ENCODE peak calls at places on chromosomes 4 and X, in five cellular contexts. D, R, E, Y and Z are unnamed samples.

GRCh38 chr4:184282251-184282713 is 64.6 kb upstream of the ENPP6 start:
- DNase-seq in E (peak), D (peak), R (peak), Y (no peak), Z (no peak)

GRCh38 chr4:89915151-89915550 is 20.5 kb downstream of the MMRN1 start:
- DNase-seq in E (no peak), D (no peak), Y (no peak), R (peak), Z (no peak)

GRCh38 chr4:42646999-42647541 is 9.8 kb downstream of the ATP8A1 start:
- DNase-seq in D (no peak), R (no peak), Y (no peak), E (no peak), Z (no peak)

GRCh38 chr4:186189656-186190055 is 1.7 kb upstream of the CYP4V2 start:
- DNase-seq in Y (no peak), D (peak), E (no peak), R (no peak), Z (no peak)

GRCh38 chr4:111187108-111187507 is 564.2 kb upstream of the PITX2 start:
- DNase-seq in R (peak), E (no peak), Y (no peak), D (no peak), Z (no peak)

GRCh38 chr4:154492288-154492687 is 689 bp upstream of the DCHS2 start:
- DNase-seq in D (no peak), Y (no peak), E (no peak), R (no peak), Z (no peak)

GRCh38 chr4:84938316-84938715 is 28.2 kb downstream of the WDFY3 start:
- DNase-seq in R (peak), E (no peak), Y (no peak), D (no peak), Z (no peak)

GRCh38 chr4:38764292-38764691 is 18.5 kb downstream of the TLR10 start:
- DNase-seq in R (no peak), D (no peak), Y (no peak), E (no peak), Z (no peak)

GRCh38 chr4:78661923-78662521 is 110.5 kb downstream of the ANXA3 start:
- DNase-seq in Y (peak), D (peak), R (peak), E (peak), Z (no peak)

GRCh38 chr4:124537971-124538370 is 174.6 kb downstream of the ANKRD50 start:
- DNase-seq in D (no peak), E (no peak), R (no peak), Y (no peak), Z (no peak)

GRCh38 chr4:106587558-106587957 is 219.0 kb upstream of the GIMD1 start:
- DNase-seq in R (peak), Y (no peak), E (no peak), D (peak), Z (no peak)

GRCh38 chrX:132023896-132024386 is 839 bp downstream of the STK26 start:
- DNase-seq in D (no peak), E (peak), Y (peak), R (peak), Z (no peak)

GRCh38 chr4:41517747-41518146 is 20.2 kb upstream of the LIMCH1 start:
- DNase-seq in D (no peak), Y (no peak), R (no peak), E (no peak), Z (no peak)

GRCh38 chr4:103719320-103720204 is at the start of gene TACR3:
- DNase-seq in D (peak), E (peak), R (no peak), Y (no peak), Z (no peak)

GRCh38 chr4:44313702-44314101 is 134.9 kb downstream of the KCTD8 start:
- DNase-seq in D (no peak), E (no peak), Y (no peak), R (no peak), Z (no peak)

GRCh38 chrX:29478336-29479069 is 736.9 kb upstream of the MAGEB2 start:
- DNase-seq in Y (peak), D (peak), E (peak), R (peak), Z (no peak)

GRCh38 chr4:126915999-126916625 is 716.6 kb upstream of the INTU start:
- DNase-seq in R (peak), D (no peak), Y (no peak), E (no peak), Z (no peak)

GRCh38 chr4:76251448-76252270 is at the start of gene FAM47E:
- DNase-seq in D (peak), E (peak), R (peak), Y (peak), Z (peak)

GRCh38 chr4:70761276-70761816 is 39.6 kb downstream of the RUFY3 start:
- DNase-seq in Y (no peak), E (no peak), D (no peak), R (no peak), Z (no peak)

GRCh38 chrX:153999359-154000037 is 20.2 kb downstream of the IRAK1 start:
- DNase-seq in Y (no peak), D (no peak), R (no peak), E (no peak), Z (no peak)

GRCh38 chrX:6149231-6149870 is 79.3 kb downstream of the NLGN4X start:
- DNase-seq in D (no peak), Y (no peak), E (no peak), R (no peak), Z (no peak)

DNA sequence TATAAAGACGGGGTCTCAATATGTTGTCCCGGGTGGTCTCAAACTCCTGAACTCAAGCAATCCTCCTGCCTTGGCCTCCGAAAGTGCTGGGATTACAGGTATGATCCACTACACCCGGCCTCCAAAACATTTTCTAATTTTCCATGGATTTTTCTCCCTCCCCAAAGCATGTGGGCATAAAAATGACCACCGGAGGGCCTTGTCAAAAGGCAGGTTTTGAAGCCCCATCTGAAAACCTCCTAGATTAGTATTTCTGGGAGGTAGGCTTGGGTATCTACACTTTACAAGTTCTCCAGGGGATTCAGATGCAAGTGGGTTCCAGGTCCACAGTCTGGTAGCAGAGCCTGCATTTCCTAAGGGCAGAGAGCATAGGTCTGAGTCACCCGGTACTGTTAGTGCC is 1.4 kb upstream of the GPR173 start:
- DNase-seq in R (peak), D (no peak), Y (no peak), E (no peak), Z (no peak)
- TF ChIP-seq CTCF in R (peak), D (no peak), Y (no peak), E (no peak), Z (peak)

GRCh38 chr4:74623041-74623440 is 171.3 kb downstream of the BTC start:
- DNase-seq in E (peak), R (peak), D (peak), Y (peak), Z (no peak)
- TF ChIP-seq CTCF in E (peak), R (peak), D (peak), Y (no peak), Z (peak)

DNA sequence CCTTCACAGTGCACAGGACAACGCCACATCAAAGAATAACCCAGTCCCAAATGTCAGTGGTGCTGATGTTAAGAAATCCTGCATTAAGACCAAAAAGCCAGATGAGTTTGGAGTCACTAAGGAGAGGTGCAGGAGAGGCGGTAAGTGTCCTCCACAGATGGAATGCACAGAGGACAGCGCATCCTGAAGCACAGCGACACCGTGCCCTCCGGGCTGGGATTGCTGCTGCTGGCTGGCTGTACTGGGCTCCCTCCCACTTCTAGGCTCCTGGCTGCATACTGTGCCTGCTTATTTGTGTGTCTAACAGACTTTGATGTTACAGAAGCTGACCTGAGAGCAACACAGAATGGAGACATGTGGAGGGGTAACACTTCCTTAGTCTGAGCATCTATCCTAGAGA is 325.6 kb upstream of the BOD1L1 start:
- DNase-seq in R (no peak), E (no peak), Y (no peak), D (no peak), Z (no peak)
- TF ChIP-seq CTCF in R (no peak), E (no peak), Y (no peak), D (no peak), Z (no peak)

GRCh38 chrX:57083143-57083542 is 38.2 kb downstream of the SPIN2B start:
- DNase-seq in R (no peak), Y (no peak), E (no peak), D (no peak), Z (no peak)
- TF ChIP-seq CTCF in R (no peak), Y (no peak), E (no peak), D (no peak), Z (no peak)

DNA sequence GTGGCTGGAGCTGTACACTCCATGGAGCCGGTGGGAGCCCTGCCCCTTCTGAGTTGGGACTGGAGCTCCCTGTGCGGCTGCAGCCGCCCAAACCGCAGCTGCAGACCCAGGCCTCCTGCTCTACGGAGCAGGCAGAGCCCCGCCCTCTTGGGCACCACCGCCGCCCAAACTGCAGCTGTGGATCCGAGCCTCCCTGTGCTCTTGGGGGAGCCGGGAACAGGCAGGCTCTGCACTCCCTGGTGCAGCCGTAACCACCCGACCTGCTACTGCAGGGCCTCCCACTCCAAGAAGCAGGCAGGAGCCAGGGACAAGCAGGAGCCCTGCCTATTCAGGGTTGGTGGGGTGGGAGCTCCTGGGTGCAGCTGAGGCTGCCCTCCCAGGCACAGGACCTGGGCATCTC is 237.5 kb upstream of the ATP6AP2 start:
- DNase-seq in Y (no peak), E (no peak), R (no peak), D (no peak), Z (no peak)
- TF ChIP-seq CTCF in Y (no peak), E (no peak), R (no peak), D (no peak), Z (no peak)

DNA sequence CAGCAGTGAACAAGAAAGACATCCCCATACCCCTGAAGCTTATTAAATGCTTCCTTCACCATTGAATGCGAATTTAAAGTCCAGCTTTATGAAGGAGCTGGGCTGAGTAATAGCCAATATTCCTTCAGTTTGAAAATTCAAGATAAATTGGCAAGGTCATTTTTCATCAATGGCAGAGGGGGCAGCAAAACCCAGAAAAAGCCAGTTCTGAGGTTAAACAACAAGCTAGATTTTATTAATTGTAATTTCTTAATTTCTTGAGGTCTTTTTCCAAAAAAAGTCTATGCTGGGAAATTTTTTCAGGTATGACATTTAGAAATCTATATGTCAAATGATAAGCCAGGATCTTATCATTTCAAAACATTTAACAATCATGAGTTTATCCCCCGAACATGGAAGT is 808.9 kb downstream of the RPA4 start:
- DNase-seq in R (no peak), D (no peak), E (no peak), Y (no peak), Z (no peak)
- TF ChIP-seq CTCF in R (no peak), D (no peak), E (no peak), Y (no peak), Z (no peak)

GRCh38 chrX:47200385-47201150 is 6.9 kb downstream of the UBA1 start:
- DNase-seq in E (no peak), R (peak), D (peak), Y (no peak), Z (no peak)
- TF ChIP-seq CTCF in E (no peak), R (peak), D (no peak), Y (no peak), Z (no peak)

DNA sequence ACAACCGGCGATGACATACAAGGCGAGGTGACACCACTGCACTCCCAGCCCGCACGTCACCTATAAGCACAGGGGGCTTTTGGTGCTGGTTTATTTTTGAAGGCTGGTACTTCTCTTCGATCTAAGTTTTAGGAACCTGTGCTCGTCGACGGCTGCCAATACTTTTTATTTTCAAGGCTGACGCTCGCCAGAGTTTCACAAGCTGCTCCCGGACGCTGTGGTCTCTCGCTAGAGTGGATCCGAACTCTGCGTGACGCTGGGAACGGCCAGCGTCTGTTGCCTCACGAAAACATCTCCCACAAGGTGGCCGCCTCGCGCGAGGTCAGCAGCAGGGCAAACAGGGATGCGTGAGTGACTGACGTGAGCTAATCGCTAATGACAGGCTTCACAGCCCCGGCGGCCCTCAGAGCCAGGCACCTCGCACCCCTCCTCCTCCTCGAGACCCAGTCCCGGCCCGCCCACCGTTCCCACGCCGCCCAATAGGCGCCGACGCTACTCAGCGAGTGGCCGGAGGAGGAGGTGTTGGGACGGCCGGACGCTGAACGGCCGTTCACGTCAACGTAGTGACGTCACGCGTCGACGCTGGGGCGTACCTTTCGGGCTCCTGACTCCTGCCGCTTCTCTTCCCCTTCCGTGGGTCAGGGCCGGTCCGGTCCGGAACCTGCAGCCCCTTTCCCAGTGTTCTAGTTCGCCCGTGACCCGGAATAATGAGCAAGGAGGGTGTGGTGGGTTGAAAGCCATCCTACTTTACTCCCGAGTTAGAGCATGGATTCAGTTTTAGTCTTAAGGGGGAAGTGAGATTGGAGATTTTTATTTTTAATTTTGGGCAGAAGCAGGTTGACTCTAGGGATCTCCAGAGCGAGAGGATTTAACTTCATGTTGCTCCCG is at the start of gene CLCN3:
- DNase-seq in Y (peak), E (peak), R (peak), D (peak), Z (peak)
- TF ChIP-seq CTCF in Y (no peak), E (no peak), R (no peak), D (no peak), Z (no peak)

GRCh38 chr4:8228319-8229250 is 29.5 kb downstream of the SH3TC1 start:
- DNase-seq in R (peak), E (peak), Y (peak), D (peak), Z (no peak)
- TF ChIP-seq CTCF in R (no peak), E (no peak), Y (no peak), D (no peak), Z (no peak)